ENCODE peak calls at places on chromosomes 5 and 9, in nine cellular contexts. One of them, this sample, is unnamed.

GRCh38 chr9:33135086-33135958 is 31.8 kb downstream of the B4GALT1 start:
- DNase-seq in Peyer's patch: no peak
- DNase-seq in body of pancreas: no peak
- DNase-seq in endothelial cell: no peak
- DNase-seq in stomach: no peak
- DNase-seq in sigmoid colon: peak
- DNase-seq in GM10248: no peak
- DNase-seq in fibroblast of mammary gland: peak
- DNase-seq in type B pancreatic cell: no peak
- DNase-seq in this sample: no peak

GRCh38 chr5:119397518-119398380 is 41.9 kb downstream of the TNFAIP8 start:
- DNase-seq in Peyer's patch: no peak
- DNase-seq in body of pancreas: no peak
- DNase-seq in endothelial cell: no peak
- DNase-seq in stomach: no peak
- DNase-seq in sigmoid colon: no peak
- DNase-seq in GM10248: no peak
- DNase-seq in fibroblast of mammary gland: peak
- DNase-seq in type B pancreatic cell: no peak
- DNase-seq in this sample: no peak

GRCh38 chr5:4970171-4970570 is 170.0 kb upstream of the ADAMTS16 start:
- DNase-seq in Peyer's patch: no peak
- DNase-seq in body of pancreas: no peak
- DNase-seq in endothelial cell: no peak
- DNase-seq in stomach: no peak
- DNase-seq in sigmoid colon: no peak
- DNase-seq in GM10248: no peak
- DNase-seq in fibroblast of mammary gland: no peak
- DNase-seq in type B pancreatic cell: no peak
- DNase-seq in this sample: no peak

GRCh38 chr5:173868096-173868879 is 19.9 kb upstream of the CPEB4 start:
- DNase-seq in Peyer's patch: no peak
- DNase-seq in body of pancreas: peak
- DNase-seq in endothelial cell: no peak
- DNase-seq in stomach: peak
- DNase-seq in sigmoid colon: no peak
- DNase-seq in GM10248: no peak
- DNase-seq in fibroblast of mammary gland: peak
- DNase-seq in type B pancreatic cell: no peak
- DNase-seq in this sample: peak

GRCh38 chr9:87620727-87621322 is 105.1 kb upstream of the CTSL start:
- DNase-seq in Peyer's patch: no peak
- DNase-seq in body of pancreas: no peak
- DNase-seq in endothelial cell: no peak
- DNase-seq in stomach: no peak
- DNase-seq in sigmoid colon: no peak
- DNase-seq in GM10248: no peak
- DNase-seq in fibroblast of mammary gland: no peak
- DNase-seq in type B pancreatic cell: no peak
- DNase-seq in this sample: no peak

GRCh38 chr9:27291292-27291691 is 5.7 kb downstream of the EQTN start:
- DNase-seq in Peyer's patch: no peak
- DNase-seq in body of pancreas: no peak
- DNase-seq in endothelial cell: no peak
- DNase-seq in stomach: no peak
- DNase-seq in sigmoid colon: no peak
- DNase-seq in GM10248: no peak
- DNase-seq in fibroblast of mammary gland: no peak
- DNase-seq in type B pancreatic cell: no peak
- DNase-seq in this sample: no peak

GRCh38 chr5:119036101-119036762 is 34.7 kb upstream of the DMXL1 start:
- DNase-seq in Peyer's patch: no peak
- DNase-seq in body of pancreas: no peak
- DNase-seq in endothelial cell: no peak
- DNase-seq in stomach: no peak
- DNase-seq in sigmoid colon: no peak
- DNase-seq in GM10248: no peak
- DNase-seq in fibroblast of mammary gland: peak
- DNase-seq in type B pancreatic cell: no peak
- DNase-seq in this sample: no peak

GRCh38 chr9:16730162-16730561 is 140.3 kb downstream of the BNC2 start:
- DNase-seq in Peyer's patch: no peak
- DNase-seq in body of pancreas: no peak
- DNase-seq in endothelial cell: no peak
- DNase-seq in stomach: no peak
- DNase-seq in sigmoid colon: no peak
- DNase-seq in GM10248: no peak
- DNase-seq in fibroblast of mammary gland: no peak
- DNase-seq in type B pancreatic cell: no peak
- DNase-seq in this sample: no peak

GRCh38 chr5:167644619-167645018 is 646.8 kb upstream of the WWC1 start:
- DNase-seq in Peyer's patch: no peak
- DNase-seq in body of pancreas: no peak
- DNase-seq in endothelial cell: no peak
- DNase-seq in stomach: no peak
- DNase-seq in sigmoid colon: no peak
- DNase-seq in GM10248: no peak
- DNase-seq in fibroblast of mammary gland: peak
- DNase-seq in type B pancreatic cell: no peak
- DNase-seq in this sample: no peak

GRCh38 chr5:51958473-51958872 is 575.2 kb downstream of the ISL1 start:
- DNase-seq in Peyer's patch: no peak
- DNase-seq in body of pancreas: no peak
- DNase-seq in endothelial cell: no peak
- DNase-seq in stomach: no peak
- DNase-seq in sigmoid colon: no peak
- DNase-seq in GM10248: no peak
- DNase-seq in fibroblast of mammary gland: no peak
- DNase-seq in type B pancreatic cell: no peak
- DNase-seq in this sample: no peak

GRCh38 chr9:124483481-124483880 is 23.7 kb downstream of the NR5A1 start:
- DNase-seq in Peyer's patch: no peak
- DNase-seq in body of pancreas: no peak
- DNase-seq in endothelial cell: no peak
- DNase-seq in stomach: no peak
- DNase-seq in sigmoid colon: no peak
- DNase-seq in GM10248: no peak
- DNase-seq in fibroblast of mammary gland: no peak
- DNase-seq in type B pancreatic cell: no peak
- DNase-seq in this sample: no peak

GRCh38 chr5:95595289-95595931 is 24.5 kb upstream of the GPR150 start:
- DNase-seq in Peyer's patch: no peak
- DNase-seq in body of pancreas: peak
- DNase-seq in endothelial cell: no peak
- DNase-seq in stomach: no peak
- DNase-seq in sigmoid colon: no peak
- DNase-seq in GM10248: no peak
- DNase-seq in fibroblast of mammary gland: no peak
- DNase-seq in type B pancreatic cell: no peak
- DNase-seq in this sample: peak

GRCh38 chr9:36316629-36317317 is 58.5 kb upstream of the GNE start:
- DNase-seq in Peyer's patch: peak
- DNase-seq in body of pancreas: no peak
- DNase-seq in endothelial cell: no peak
- DNase-seq in stomach: peak
- DNase-seq in sigmoid colon: no peak
- DNase-seq in GM10248: no peak
- DNase-seq in fibroblast of mammary gland: no peak
- DNase-seq in type B pancreatic cell: no peak
- DNase-seq in this sample: peak

GRCh38 chr5:169300468-169301385 is at the start of gene SLIT3:
- DNase-seq in Peyer's patch: no peak
- DNase-seq in body of pancreas: peak
- DNase-seq in endothelial cell: peak
- DNase-seq in stomach: peak
- DNase-seq in sigmoid colon: peak
- DNase-seq in GM10248: no peak
- DNase-seq in fibroblast of mammary gland: peak
- DNase-seq in type B pancreatic cell: peak
- DNase-seq in this sample: no peak

GRCh38 chr5:14738050-14738449 is 73.5 kb downstream of the OTULIN start:
- DNase-seq in Peyer's patch: no peak
- DNase-seq in body of pancreas: no peak
- DNase-seq in endothelial cell: no peak
- DNase-seq in stomach: no peak
- DNase-seq in sigmoid colon: no peak
- DNase-seq in GM10248: no peak
- DNase-seq in fibroblast of mammary gland: no peak
- DNase-seq in type B pancreatic cell: no peak
- DNase-seq in this sample: no peak

GRCh38 chr5:176803943-176804498 is 6.3 kb upstream of the UNC5A start:
- DNase-seq in Peyer's patch: no peak
- DNase-seq in body of pancreas: no peak
- DNase-seq in endothelial cell: peak
- DNase-seq in stomach: no peak
- DNase-seq in sigmoid colon: no peak
- DNase-seq in GM10248: no peak
- DNase-seq in fibroblast of mammary gland: peak
- DNase-seq in type B pancreatic cell: no peak
- DNase-seq in this sample: peak

GRCh38 chr5:43315262-43315661 is 2.0 kb upstream of the HMGCS1 start:
- DNase-seq in Peyer's patch: no peak
- DNase-seq in body of pancreas: no peak
- DNase-seq in endothelial cell: no peak
- DNase-seq in stomach: no peak
- DNase-seq in sigmoid colon: no peak
- DNase-seq in GM10248: no peak
- DNase-seq in fibroblast of mammary gland: peak
- DNase-seq in type B pancreatic cell: no peak
- DNase-seq in this sample: peak

GRCh38 chr5:126659805-126660483 is 59.2 kb downstream of the PHAX start:
- DNase-seq in Peyer's patch: no peak
- DNase-seq in body of pancreas: no peak
- DNase-seq in endothelial cell: no peak
- DNase-seq in stomach: no peak
- DNase-seq in sigmoid colon: no peak
- DNase-seq in GM10248: peak
- DNase-seq in fibroblast of mammary gland: no peak
- DNase-seq in type B pancreatic cell: no peak
- DNase-seq in this sample: no peak

GRCh38 chr5:126656397-126657007 is 55.8 kb downstream of the PHAX start:
- DNase-seq in Peyer's patch: no peak
- DNase-seq in body of pancreas: no peak
- DNase-seq in endothelial cell: no peak
- DNase-seq in stomach: no peak
- DNase-seq in sigmoid colon: no peak
- DNase-seq in GM10248: peak
- DNase-seq in fibroblast of mammary gland: peak
- DNase-seq in type B pancreatic cell: no peak
- DNase-seq in this sample: peak

GRCh38 chr5:126658526-126658925 is 57.8 kb downstream of the PHAX start:
- DNase-seq in Peyer's patch: no peak
- DNase-seq in body of pancreas: no peak
- DNase-seq in endothelial cell: no peak
- DNase-seq in stomach: no peak
- DNase-seq in sigmoid colon: no peak
- DNase-seq in GM10248: no peak
- DNase-seq in fibroblast of mammary gland: no peak
- DNase-seq in type B pancreatic cell: no peak
- DNase-seq in this sample: no peak
- TF ChIP-seq CTCF in Peyer's patch: no peak
- TF ChIP-seq CTCF in body of pancreas: no peak
- TF ChIP-seq CTCF in endothelial cell: no peak
- TF ChIP-seq CTCF in stomach: no peak
- TF ChIP-seq CTCF in sigmoid colon: no peak
- TF ChIP-seq CTCF in GM10248: no peak
- TF ChIP-seq CTCF in fibroblast of mammary gland: no peak
- TF ChIP-seq CTCF in type B pancreatic cell: no peak
- TF ChIP-seq CTCF in this sample: no peak

GRCh38 chr5:170832241-170832640 is 29.6 kb upstream of the RANBP17 start:
- DNase-seq in Peyer's patch: no peak
- DNase-seq in body of pancreas: no peak
- DNase-seq in endothelial cell: no peak
- DNase-seq in stomach: no peak
- DNase-seq in sigmoid colon: no peak
- DNase-seq in GM10248: no peak
- DNase-seq in fibroblast of mammary gland: no peak
- DNase-seq in type B pancreatic cell: no peak
- DNase-seq in this sample: no peak
- TF ChIP-seq CTCF in Peyer's patch: no peak
- TF ChIP-seq CTCF in body of pancreas: no peak
- TF ChIP-seq CTCF in endothelial cell: no peak
- TF ChIP-seq CTCF in stomach: no peak
- TF ChIP-seq CTCF in sigmoid colon: no peak
- TF ChIP-seq CTCF in GM10248: no peak
- TF ChIP-seq CTCF in fibroblast of mammary gland: no peak
- TF ChIP-seq CTCF in type B pancreatic cell: no peak
- TF ChIP-seq CTCF in this sample: no peak

DNA sequence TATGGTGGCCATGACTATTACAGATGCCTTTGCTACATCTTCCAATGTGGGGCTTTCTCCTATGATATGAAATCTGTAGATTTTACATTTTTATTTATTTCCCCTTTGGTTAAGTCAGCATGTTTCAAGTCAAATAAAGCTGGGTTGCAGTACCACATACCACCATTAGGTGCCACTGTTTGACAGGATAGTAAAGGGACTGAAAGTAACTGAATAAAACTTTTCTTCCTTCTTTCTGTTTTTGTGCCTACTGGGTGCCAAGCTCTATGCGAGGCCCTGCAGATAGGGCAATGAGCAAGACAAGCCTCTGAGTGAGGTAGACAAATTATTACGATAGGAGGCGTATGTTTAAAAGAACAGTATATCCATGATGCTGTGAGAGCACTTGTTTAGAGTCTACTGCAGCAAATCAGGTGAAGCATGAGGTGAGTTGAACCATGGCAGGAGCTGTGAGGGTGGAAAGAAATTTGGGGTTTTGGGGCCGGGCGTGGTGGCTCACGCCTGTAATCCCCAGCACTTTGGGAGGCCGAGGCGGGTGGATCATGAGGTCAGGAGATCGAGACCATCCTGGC is 64.8 kb downstream of the GDNF start:
- DNase-seq in Peyer's patch: no peak
- DNase-seq in body of pancreas: no peak
- DNase-seq in endothelial cell: no peak
- DNase-seq in stomach: no peak
- DNase-seq in sigmoid colon: no peak
- DNase-seq in GM10248: no peak
- DNase-seq in fibroblast of mammary gland: peak
- DNase-seq in type B pancreatic cell: no peak
- DNase-seq in this sample: peak
- TF ChIP-seq CTCF in Peyer's patch: peak
- TF ChIP-seq CTCF in body of pancreas: peak
- TF ChIP-seq CTCF in endothelial cell: peak
- TF ChIP-seq CTCF in stomach: no peak
- TF ChIP-seq CTCF in sigmoid colon: no peak
- TF ChIP-seq CTCF in GM10248: peak
- TF ChIP-seq CTCF in fibroblast of mammary gland: peak
- TF ChIP-seq CTCF in type B pancreatic cell: peak
- TF ChIP-seq CTCF in this sample: peak

DNA sequence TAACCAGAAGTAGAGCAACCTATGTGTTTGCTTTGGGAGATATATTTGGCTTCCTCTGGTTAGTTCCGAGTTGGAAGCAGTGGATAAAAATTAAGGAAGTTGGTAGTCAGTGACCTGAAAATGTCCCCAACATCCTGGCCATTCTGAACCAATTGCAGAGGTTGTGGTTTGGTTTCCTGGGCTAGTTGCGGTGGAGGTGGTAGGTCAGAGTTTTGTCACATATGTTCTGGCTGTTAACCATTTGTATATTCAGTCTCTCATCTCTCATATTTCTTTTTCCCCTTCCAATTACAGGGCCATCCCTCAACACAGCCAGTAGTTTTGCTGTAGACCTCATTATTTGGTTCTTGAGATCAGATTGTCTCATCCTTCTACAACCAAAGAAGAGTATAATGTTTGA is 1026.9 kb downstream of the PTPRD start:
- DNase-seq in Peyer's patch: no peak
- DNase-seq in body of pancreas: no peak
- DNase-seq in endothelial cell: no peak
- DNase-seq in stomach: no peak
- DNase-seq in sigmoid colon: no peak
- DNase-seq in GM10248: no peak
- DNase-seq in fibroblast of mammary gland: no peak
- DNase-seq in type B pancreatic cell: no peak
- DNase-seq in this sample: no peak
- TF ChIP-seq CTCF in Peyer's patch: no peak
- TF ChIP-seq CTCF in body of pancreas: no peak
- TF ChIP-seq CTCF in endothelial cell: no peak
- TF ChIP-seq CTCF in stomach: no peak
- TF ChIP-seq CTCF in sigmoid colon: no peak
- TF ChIP-seq CTCF in GM10248: no peak
- TF ChIP-seq CTCF in fibroblast of mammary gland: no peak
- TF ChIP-seq CTCF in type B pancreatic cell: no peak
- TF ChIP-seq CTCF in this sample: no peak

This sample was measured in Calu3.